ENCODE peak calls at places on chromosome 2, in six cellular contexts. P is RKO, G is AG09309, Q is mesendoderm, N is sigmoid colon, E is upper lobe of right lung. U is an unnamed sample.

GRCh38 chr2:128748336-128748735 is 429.7 kb upstream of the HS6ST1 start:
- DNase-seq in P (no peak), G (no peak), Q (no peak), N (no peak), E (no peak), U (no peak)

GRCh38 chr2:201847483-201847882 is 41.1 kb downstream of the CDK15 start:
- DNase-seq in P (no peak), G (no peak), Q (no peak), N (no peak), E (no peak), U (no peak)

GRCh38 chr2:156435392-156435724 is 821 bp upstream of the GPD2 start:
- DNase-seq in P (no peak), G (no peak), Q (no peak), N (no peak), E (no peak), U (no peak)

GRCh38 chr2:58571181-58571852 is 330.2 kb upstream of the FANCL start:
- DNase-seq in P (peak), G (peak), Q (peak), N (no peak), E (no peak), U (peak)

GRCh38 chr2:69196327-69197117 is 183.5 kb downstream of the ANTXR1 start:
- DNase-seq in P (peak), G (peak), Q (peak), N (no peak), E (no peak), U (no peak)

GRCh38 chr2:68318686-68319396 is 908 bp downstream of the CNRIP1 start:
- DNase-seq in P (no peak), G (no peak), Q (no peak), N (peak), E (no peak), U (no peak)

GRCh38 chr2:160471950-160472349 is 21.7 kb downstream of the RBMS1 start:
- DNase-seq in P (no peak), G (no peak), Q (no peak), N (no peak), E (no peak), U (no peak)

GRCh38 chr2:157254041-157254440 is 3.5 kb upstream of the GALNT5 start:
- DNase-seq in P (peak), G (no peak), Q (no peak), N (no peak), E (no peak), U (no peak)

GRCh38 chr2:234787114-234787513 is 164.7 kb upstream of the SH3BP4 start:
- DNase-seq in P (no peak), G (no peak), Q (no peak), N (no peak), E (no peak), U (no peak)

GRCh38 chr2:100278986-100279385 is 43.3 kb downstream of the LONRF2 start:
- DNase-seq in P (no peak), G (no peak), Q (no peak), N (no peak), E (no peak), U (no peak)

GRCh38 chr2:173326806-173327205 is 27.9 kb upstream of the CDCA7 start:
- DNase-seq in P (no peak), G (peak), Q (no peak), N (no peak), E (no peak), U (no peak)

GRCh38 chr2:140893685-140894084 is 1237.1 kb downstream of the LRP1B start:
- DNase-seq in P (peak), G (peak), Q (no peak), N (no peak), E (no peak), U (no peak)

GRCh38 chr2:85743304-85743978 is 10.3 kb upstream of the ATOH8 start:
- DNase-seq in P (no peak), G (no peak), Q (no peak), N (no peak), E (peak), U (no peak)

GRCh38 chr2:45938649-45939511 is 287.4 kb downstream of the PRKCE start:
- DNase-seq in P (peak), G (peak), Q (peak), N (peak), E (peak), U (peak)

GRCh38 chr2:97996679-97997078 is 931 bp upstream of the TMEM131 start:
- DNase-seq in P (no peak), G (no peak), Q (no peak), N (no peak), E (peak), U (no peak)

GRCh38 chr2:153543639-153544071 is 65.1 kb upstream of the RPRM start:
- DNase-seq in P (peak), G (no peak), Q (peak), N (no peak), E (no peak), U (peak)

GRCh38 chr2:101430161-101430560 is 42.9 kb upstream of the CREG2 start:
- DNase-seq in P (no peak), G (no peak), Q (no peak), N (no peak), E (no peak), U (no peak)

GRCh38 chr2:154452906-154453493 is 245.5 kb upstream of the KCNJ3 start:
- DNase-seq in P (peak), G (no peak), Q (peak), N (no peak), E (no peak), U (peak)

U was measured in endodermal cell.